ENCODE peak calls at places on chromosomes 4 and X, in four cellular contexts. One of them, this sample, is unnamed.

GRCh38 chrX:47815901-47816845 is 20.5 kb upstream of the ZNF81 start:
- ATAC-seq in heart left ventricle: no peak
- ATAC-seq in upper lobe of right lung: peak; percentile 73
- ATAC-seq in psoas muscle: no peak
- ATAC-seq in this sample: no peak

GRCh38 chr4:108559911-108560310 is 60.5 kb upstream of the RPL34 start:
- ATAC-seq in psoas muscle: no peak
- ATAC-seq in upper lobe of right lung: no peak
- ATAC-seq in heart left ventricle: peak; percentile 40
- ATAC-seq in this sample: no peak

GRCh38 chr4:73850261-73850970 is 2.7 kb upstream of the PF4V1 start:
- ATAC-seq in heart left ventricle: no peak
- ATAC-seq in psoas muscle: no peak
- ATAC-seq in upper lobe of right lung: no peak
- ATAC-seq in this sample: no peak

GRCh38 chrX:9855536-9856320 is 69.5 kb downstream of the SHROOM2 start:
- ATAC-seq in upper lobe of right lung: no peak
- ATAC-seq in psoas muscle: no peak
- ATAC-seq in heart left ventricle: no peak
- ATAC-seq in this sample: no peak

GRCh38 chr4:34157546-34157945 is 2086.8 kb downstream of the ARAP2 start:
- ATAC-seq in heart left ventricle: no peak
- ATAC-seq in upper lobe of right lung: no peak
- ATAC-seq in psoas muscle: no peak
- ATAC-seq in this sample: no peak

GRCh38 chr4:168919706-168920324 is 90.2 kb downstream of the CBR4 start:
- ATAC-seq in psoas muscle: peak; percentile 57
- ATAC-seq in heart left ventricle: peak; percentile 70
- ATAC-seq in upper lobe of right lung: peak; percentile 21
- ATAC-seq in this sample: peak; percentile 20

GRCh38 chrX:45077748-45078424 is 122.8 kb downstream of the DIPK2B start:
- ATAC-seq in psoas muscle: no peak
- ATAC-seq in upper lobe of right lung: no peak
- ATAC-seq in heart left ventricle: no peak
- ATAC-seq in this sample: no peak

GRCh38 chrX:70132877-70133302 is 357 bp upstream of the IGBP1 start:
- ATAC-seq in upper lobe of right lung: no peak
- ATAC-seq in heart left ventricle: peak; percentile 11
- ATAC-seq in psoas muscle: peak; percentile 3
- ATAC-seq in this sample: no peak

GRCh38 chrX:12974217-12974796 is 603 bp upstream of the TMSB4X start:
- ATAC-seq in psoas muscle: peak; percentile 61
- ATAC-seq in upper lobe of right lung: peak; percentile 69
- ATAC-seq in heart left ventricle: peak; percentile 65
- ATAC-seq in this sample: peak; percentile 74

GRCh38 chrX:39905475-39905889 is 192.3 kb downstream of the BCOR start:
- ATAC-seq in heart left ventricle: no peak
- ATAC-seq in upper lobe of right lung: no peak
- ATAC-seq in psoas muscle: no peak
- ATAC-seq in this sample: no peak

GRCh38 chrX:131791608-131792355 is 231.3 kb upstream of the STK26 start:
- ATAC-seq in heart left ventricle: no peak
- ATAC-seq in psoas muscle: peak; percentile 43
- ATAC-seq in upper lobe of right lung: no peak
- ATAC-seq in this sample: no peak

GRCh38 chrX:79452879-79453278 is 85.7 kb upstream of the ITM2A start:
- ATAC-seq in psoas muscle: no peak
- ATAC-seq in upper lobe of right lung: no peak
- ATAC-seq in heart left ventricle: no peak
- ATAC-seq in this sample: no peak

GRCh38 chr4:7770675-7771050 is 169.0 kb downstream of the AFAP1 start:
- ATAC-seq in psoas muscle: no peak
- ATAC-seq in heart left ventricle: no peak
- ATAC-seq in upper lobe of right lung: peak; percentile 4
- ATAC-seq in this sample: no peak

GRCh38 chr4:113893546-113893945 is 85.9 kb downstream of the ARSJ start:
- ATAC-seq in heart left ventricle: no peak
- ATAC-seq in psoas muscle: no peak
- ATAC-seq in upper lobe of right lung: no peak
- ATAC-seq in this sample: no peak

DNA sequence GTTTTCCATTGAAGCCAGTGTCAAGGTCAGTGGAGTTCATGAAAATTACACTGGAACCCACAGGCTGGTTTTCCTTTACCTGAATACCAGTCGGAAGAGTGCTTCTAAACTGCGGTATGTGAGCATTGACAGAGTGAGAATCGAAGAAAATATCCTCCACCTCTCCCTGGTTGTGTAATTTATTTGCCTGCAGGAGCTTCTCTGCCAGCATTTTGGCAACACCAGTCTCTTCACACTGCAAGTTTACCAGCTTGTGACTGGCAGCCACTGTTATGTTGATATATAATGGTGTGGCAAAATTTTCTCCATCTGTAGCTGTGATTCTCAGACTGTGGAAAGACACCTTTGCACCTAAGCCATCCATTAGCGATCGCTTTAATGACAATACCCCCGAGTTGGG is 16.1 kb downstream of the FAT1 start:
- ATAC-seq in heart left ventricle: no peak
- ATAC-seq in psoas muscle: no peak
- ATAC-seq in upper lobe of right lung: no peak
- ATAC-seq in this sample: no peak
- H3K27ac ChIP-seq in heart left ventricle: no peak overlapping the region
- H3K27ac ChIP-seq in psoas muscle: no peak overlapping the region
- H3K27ac ChIP-seq in upper lobe of right lung: no peak overlapping the region
- H3K27ac ChIP-seq in this sample: no peak overlapping the region

DNA sequence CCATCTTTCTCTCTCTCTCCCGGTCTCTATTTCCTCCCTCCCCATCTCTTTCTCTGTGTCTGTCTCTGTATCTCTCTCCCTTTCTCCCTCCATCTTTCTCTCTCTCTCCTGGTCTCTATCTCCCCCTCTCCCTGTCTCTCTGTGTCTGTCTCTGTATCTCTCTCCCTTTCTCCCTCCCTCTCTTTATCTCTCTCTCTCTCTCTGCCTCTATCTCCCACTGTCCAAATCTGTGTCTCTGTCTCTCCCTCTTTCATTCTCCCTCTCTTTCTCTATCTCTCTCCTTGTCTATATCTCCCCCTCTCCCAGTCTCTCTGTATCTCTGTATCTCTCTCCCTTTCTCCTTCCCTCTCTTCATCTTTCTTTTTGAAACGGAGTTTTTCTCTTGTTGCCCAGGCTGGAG is 23.6 kb downstream of the IL3RA start:
- ATAC-seq in heart left ventricle: no peak
- ATAC-seq in psoas muscle: no peak
- ATAC-seq in upper lobe of right lung: no peak
- ATAC-seq in this sample: no peak
- H3K36me3 ChIP-seq in heart left ventricle: peaks cover 59% of the 10 kb centered on the region
- H3K36me3 ChIP-seq in psoas muscle: peaks cover 21% of the 10 kb centered on the region
- H3K36me3 ChIP-seq in upper lobe of right lung: peaks cover 15% of the 10 kb centered on the region
- H3K36me3 ChIP-seq in this sample: no peaks in the 10 kb centered on the region

GRCh38 chr4:87354168-87355102 is 31.8 kb upstream of the HSD17B13 start:
- ATAC-seq in psoas muscle: peak; percentile 46
- ATAC-seq in heart left ventricle: peak; percentile 31
- ATAC-seq in upper lobe of right lung: peak; percentile 49
- ATAC-seq in this sample: peak; percentile 48
- H3K27ac ChIP-seq in psoas muscle: no peak overlapping the region
- H3K27ac ChIP-seq in heart left ventricle: no peak overlapping the region
- H3K27ac ChIP-seq in upper lobe of right lung: peak overlapping the region; percentile 56
- H3K27ac ChIP-seq in this sample: peak overlapping the region; percentile 71

GRCh38 chrX:142359359-142359758 is 154.3 kb upstream of the MAGEC2 start:
- ATAC-seq in upper lobe of right lung: no peak
- ATAC-seq in heart left ventricle: no peak
- ATAC-seq in psoas muscle: no peak
- ATAC-seq in this sample: no peak
- H3K36me3 ChIP-seq in upper lobe of right lung: no peaks in the 10 kb centered on the region
- H3K36me3 ChIP-seq in heart left ventricle: no peaks in the 10 kb centered on the region
- H3K36me3 ChIP-seq in psoas muscle: no peaks in the 10 kb centered on the region
- H3K36me3 ChIP-seq in this sample: no peaks in the 10 kb centered on the region